ENCODE peak calls at places on chromosomes 3 and 15, in eight cellular contexts. X is AML-193; L is NCI-H345; K is NCI-H1417; Y is left cardiac atrium; M is stimulated activated CD8-positive, alpha-beta memory T cell treated with anti-CD3 and anti-CD28 coated beads, Interleukin-7, amount 100 ng/mL, for 1 hour; W is erythroblast; U is MCF 10A. N is an unnamed sample.
A peak's percentile ranks its signal among the peaks of the same experiment; 100 is the strongest.

GRCh38 chr3:42302924-42303634 is 37.1 kb upstream of the CCK start:
- DNase-seq in K (no peak), L (no peak), Y (no peak), W (no peak), X (no peak), U (no peak), M (no peak), N (no peak)

GRCh38 chr3:194561306-194561974 is 71.8 kb downstream of the TMEM44 start:
- DNase-seq in Y (no peak), U (no peak), L (no peak), X (no peak), K (no peak), W (no peak), M (no peak), N (peak; percentile 54)

GRCh38 chr3:124664804-124665203 is 65.4 kb upstream of the UMPS start:
- DNase-seq in W (no peak), U (no peak), L (no peak), X (no peak), M (no peak), K (no peak), Y (no peak), N (no peak)

GRCh38 chr15:38589502-38589901 is 24.9 kb upstream of the RASGRP1 start:
- DNase-seq in Y (no peak), W (no peak), K (no peak), M (no peak), L (no peak), U (peak; percentile 93), X (no peak), N (peak; percentile 59)

GRCh38 chr3:118984699-118985098 is 49.9 kb downstream of the IGSF11 start:
- DNase-seq in M (no peak), U (no peak), X (no peak), K (no peak), W (no peak), L (no peak), Y (no peak), N (peak; percentile 32)

GRCh38 chr3:123467051-123467450 is 18.2 kb upstream of the ADCY5 start:
- DNase-seq in L (no peak), U (no peak), M (no peak), Y (no peak), K (no peak), W (no peak), X (no peak), N (no peak)

GRCh38 chr15:91183630-91184029 is 83.6 kb downstream of the SV2B start:
- DNase-seq in U (no peak), Y (no peak), W (no peak), X (no peak), K (peak; percentile 50), M (no peak), L (peak; percentile 26), N (no peak)

GRCh38 chr3:43222594-43222993 is 63.7 kb upstream of the SNRK start:
- DNase-seq in M (no peak), Y (no peak), U (no peak), W (no peak), K (no peak), X (no peak), L (no peak), N (no peak)

GRCh38 chr3:158313344-158313927 is 203.5 kb downstream of the RSRC1 start:
- DNase-seq in Y (no peak), X (peak; percentile 59), L (peak; percentile 20), W (peak; percentile 75), M (no peak), U (peak; percentile 52), K (peak; percentile 20), N (peak; percentile 9)

GRCh38 chr15:34304613-34305012 is 33.0 kb downstream of the SLC12A6 start:
- DNase-seq in U (no peak), Y (no peak), L (no peak), X (no peak), K (no peak), M (no peak), W (no peak), N (no peak)

GRCh38 chr3:8709801-8710524 is 23.6 kb upstream of the CAV3 start:
- DNase-seq in M (no peak), W (no peak), Y (no peak), U (no peak), L (peak; percentile 56), X (no peak), K (no peak), N (peak; percentile 3)

GRCh38 chr3:197306374-197307086 is 8.1 kb upstream of the DLG1 start:
- DNase-seq in X (no peak), L (no peak), W (no peak), Y (no peak), U (peak; percentile 66), K (no peak), M (no peak), N (no peak)

GRCh38 chr15:67720556-67721175 is 104.6 kb upstream of the SKOR1 start:
- DNase-seq in W (no peak), U (no peak), L (no peak), M (no peak), K (no peak), X (no peak), Y (no peak), N (no peak)

GRCh38 chr3:50418845-50419244 is 59.5 kb upstream of the TMEM115 start:
- DNase-seq in W (no peak), Y (no peak), K (no peak), L (no peak), U (peak; percentile 17), M (no peak), X (no peak), N (peak; percentile 43)

GRCh38 chr3:97189835-97190234 is 375.4 kb downstream of the EPHA6 start:
- DNase-seq in K (no peak), U (no peak), Y (no peak), X (no peak), W (no peak), M (no peak), L (no peak), N (no peak)

GRCh38 chr3:152320201-152320617 is 51.5 kb downstream of the MBNL1 start:
- DNase-seq in U (no peak), Y (no peak), W (peak; percentile 98), X (no peak), L (no peak), M (no peak), K (no peak), N (peak; percentile 63)

GRCh38 chr3:42504334-42505202 is 2.1 kb downstream of the VIPR1 start:
- DNase-seq in W (no peak), K (no peak), M (no peak), X (no peak), L (no peak), U (no peak), Y (no peak), N (peak; percentile 39)

GRCh38 chr3:45524605-45525004 is 69.9 kb upstream of the LIMD1 start:
- DNase-seq in X (no peak), K (no peak), W (no peak), L (no peak), Y (no peak), M (no peak), U (no peak), N (no peak)

GRCh38 chr3:127228866-127229265 is 35.9 kb downstream of the PRR23E start:
- DNase-seq in X (no peak), M (no peak), U (no peak), K (no peak), L (no peak), Y (no peak), W (no peak), N (no peak)

GRCh38 chr3:106013971-106014370 is 145.2 kb upstream of the CBLB start:
- DNase-seq in K (no peak), W (no peak), M (no peak), Y (no peak), U (peak; percentile 46), X (peak; percentile 17), L (no peak), N (peak; percentile 6)

GRCh38 chr15:66498501-66499386 is 1.2 kb upstream of the SNAPC5 start:
- DNase-seq in W (peak; percentile 57), M (no peak), Y (no peak), L (peak; percentile 6), U (no peak), K (no peak), X (peak; percentile 34), N (no peak)

GRCh38 chr3:37667359-37667758 is 194.3 kb upstream of the CTDSPL start:
- DNase-seq in K (no peak), Y (peak; percentile 70), M (no peak), X (no peak), L (no peak), W (no peak), U (no peak), N (no peak)

GRCh38 chr3:182729903-182730674 is 63.2 kb upstream of the ATP11B start:
- DNase-seq in W (no peak), K (no peak), L (no peak), X (no peak), M (no peak), U (no peak), Y (no peak), N (no peak)

GRCh38 chr3:63325386-63325785 is 47.3 kb downstream of the SYNPR start:
- DNase-seq in K (no peak), W (no peak), M (no peak), X (no peak), U (no peak), Y (no peak), L (no peak), N (no peak)

GRCh38 chr15:62058327-62059028 is 1.8 kb downstream of the VPS13C start:
- DNase-seq in X (no peak), Y (no peak), U (no peak), W (no peak), M (no peak), L (no peak), K (no peak), N (no peak)

GRCh38 chr3:38497026-38497425 is 886 bp downstream of the EXOG start:
- DNase-seq in W (no peak), Y (no peak), M (no peak), U (peak; percentile 31), K (no peak), X (no peak), L (no peak), N (no peak)

GRCh38 chr3:165549665-165550064 is 287.6 kb downstream of the BCHE start:
- DNase-seq in W (no peak), Y (no peak), L (no peak), M (no peak), K (no peak), X (no peak), U (no peak), N (no peak)

GRCh38 chr3:7978104-7978457 is 523.5 kb upstream of the LMCD1 start:
- DNase-seq in K (no peak), U (no peak), M (no peak), Y (peak; percentile 36), W (no peak), X (no peak), L (no peak), N (no peak)

GRCh38 chr3:29313981-29314726 is 33.3 kb downstream of the RBMS3 start:
- DNase-seq in K (no peak), U (no peak), X (no peak), L (no peak), W (no peak), M (no peak), Y (no peak), N (no peak)

GRCh38 chr3:66499881-66500574 is 794 bp downstream of the LRIG1 start:
- DNase-seq in W (peak; percentile 22), M (no peak), L (no peak), X (no peak), U (peak; percentile 16), Y (peak; percentile 47), K (peak; percentile 5), N (peak; percentile 3)

GRCh38 chr3:116338713-116339112 is 106.6 kb downstream of the LSAMP start:
- DNase-seq in L (no peak), M (no peak), U (no peak), K (peak; percentile 15), Y (no peak), W (no peak), X (no peak), N (no peak)

GRCh38 chr15:100863406-100864198 is 16.0 kb upstream of the ALDH1A3 start:
- DNase-seq in L (no peak), Y (peak; percentile 69), M (no peak), K (no peak), X (no peak), U (no peak), W (no peak), N (no peak)

GRCh38 chr3:122001892-122002291 is 20.2 kb downstream of the ILDR1 start:
- DNase-seq in M (no peak), W (no peak), Y (no peak), L (no peak), K (no peak), U (no peak), X (no peak), N (no peak)

GRCh38 chr15:39430389-39430788 is 150.5 kb upstream of the THBS1 start:
- DNase-seq in W (no peak), U (no peak), K (no peak), Y (no peak), L (no peak), X (no peak), M (no peak), N (no peak)